ENCODE peak calls at places on chromosomes 13 and 19, in ten cellular contexts. X is amniotic stem cell; J is cardiac fibroblast; V is anterior cingulate cortex; K is astrocyte; O is HFFc6; R is fibroblast of lung; D is small intestine; A is left colon; F is stimulated activated CD8-positive, alpha-beta memory T cell treated with anti-CD3 and anti-CD28 coated beads, Interleukin-4, amount 100 ng/mL, for 24 hours. H is an unnamed sample.

GRCh38 chr13:98965325-98965724 is 12.5 kb downstream of the DOCK9 start:
- DNase-seq in X (no peak), J (no peak), V (no peak), K (no peak), O (no peak), R (no peak), D (no peak), A (no peak), F (no peak), H (no peak)

GRCh38 chr19:17686592-17687042 is 1.5 kb downstream of the UNC13A start:
- DNase-seq in X (no peak), J (peak), V (peak), K (no peak), O (peak), R (no peak), D (no peak), A (no peak), F (no peak), H (no peak)

GRCh38 chr13:39364797-39365468 is 238.1 kb downstream of the LHFPL6 start:
- DNase-seq in X (no peak), J (no peak), V (no peak), K (peak), O (peak), R (no peak), D (no peak), A (no peak), F (no peak), H (peak)

GRCh38 chr13:59449750-59450149 is 714.0 kb downstream of the DIAPH3 start:
- DNase-seq in X (no peak), J (no peak), V (no peak), K (no peak), O (no peak), R (no peak), D (no peak), A (no peak), F (no peak), H (no peak)

GRCh38 chr19:8665468-8666213 is 33.0 kb downstream of the ACTL9 start:
- DNase-seq in X (no peak), J (no peak), V (no peak), K (no peak), O (no peak), R (no peak), D (no peak), A (no peak), F (no peak), H (no peak)

GRCh38 chr13:109654341-109655205 is 131.8 kb downstream of the IRS2 start:
- DNase-seq in X (no peak), J (peak), V (no peak), K (no peak), O (no peak), R (peak), D (no peak), A (no peak), F (no peak), H (no peak)

GRCh38 chr19:42114412-42114811 is 17.8 kb downstream of the POU2F2 start:
- DNase-seq in X (no peak), J (no peak), V (no peak), K (no peak), O (no peak), R (no peak), D (no peak), A (peak), F (no peak), H (peak)

GRCh38 chr13:29515372-29515771 is 80.1 kb downstream of the SLC7A1 start:
- DNase-seq in X (no peak), J (no peak), V (no peak), K (no peak), O (peak), R (no peak), D (no peak), A (no peak), F (no peak), H (no peak)

GRCh38 chr13:28137556-28137955 is 789 bp upstream of the PAN3 start:
- DNase-seq in X (no peak), J (peak), V (no peak), K (no peak), O (no peak), R (peak), D (no peak), A (no peak), F (no peak), H (peak)

GRCh38 chr19:51692065-51692915 is 840 bp upstream of the SPACA6 start:
- DNase-seq in X (no peak), J (no peak), V (no peak), K (no peak), O (no peak), R (no peak), D (no peak), A (no peak), F (no peak), H (no peak)

GRCh38 chr13:108919036-108919907 is 289.9 kb downstream of the MYO16 start:
- DNase-seq in X (no peak), J (no peak), V (no peak), K (peak), O (no peak), R (peak), D (peak), A (no peak), F (no peak), H (no peak)

GRCh38 chr19:4077800-4078683 is 11.3 kb upstream of the ZBTB7A start:
- DNase-seq in X (no peak), J (peak), V (no peak), K (no peak), O (no peak), R (peak), D (peak), A (peak), F (peak), H (peak)

GRCh38 chr13:76229281-76229680 is 593.2 kb downstream of the LMO7 start:
- DNase-seq in X (no peak), J (no peak), V (no peak), K (no peak), O (no peak), R (no peak), D (no peak), A (no peak), F (no peak), H (peak)

GRCh38 chr19:38580080-38580479 is 37.7 kb downstream of the MAP4K1 start:
- DNase-seq in X (no peak), J (no peak), V (no peak), K (no peak), O (no peak), R (no peak), D (no peak), A (no peak), F (no peak), H (no peak)

GRCh38 chr13:26529441-26529840 is 28.0 kb upstream of the WASF3 start:
- DNase-seq in X (peak), J (peak), V (no peak), K (peak), O (peak), R (peak), D (peak), A (no peak), F (peak), H (peak)

GRCh38 chr19:34269968-34270621 is 15.7 kb downstream of the GARRE1 start:
- DNase-seq in X (no peak), J (peak), V (peak), K (peak), O (peak), R (peak), D (peak), A (peak), F (peak), H (peak)

GRCh38 chr13:46152627-46153328 is 29.2 kb downstream of the LCP1 start:
- DNase-seq in X (no peak), J (no peak), V (no peak), K (no peak), O (no peak), R (no peak), D (no peak), A (no peak), F (no peak), H (no peak)

GRCh38 chr13:61162636-61163035 is 253.0 kb downstream of the PCDH20 start:
- DNase-seq in X (no peak), J (no peak), V (no peak), K (peak), O (no peak), R (no peak), D (no peak), A (no peak), F (no peak), H (no peak)

GRCh38 chr13:32905063-32905863 is 111.0 kb upstream of the KL start:
- DNase-seq in X (no peak), J (peak), V (no peak), K (peak), O (no peak), R (no peak), D (no peak), A (no peak), F (no peak), H (peak)

GRCh38 chr19:14102756-14103155 is 12.2 kb upstream of the SAMD1 start:
- DNase-seq in X (no peak), J (no peak), V (no peak), K (no peak), O (no peak), R (no peak), D (no peak), A (no peak), F (no peak), H (no peak)

GRCh38 chr19:33646306-33646705 is 24.6 kb downstream of the CHST8 start:
- DNase-seq in X (no peak), J (no peak), V (no peak), K (no peak), O (no peak), R (no peak), D (no peak), A (no peak), F (no peak), H (no peak)

GRCh38 chr13:38494445-38494844 is 144.8 kb downstream of the UFM1 start:
- DNase-seq in X (no peak), J (no peak), V (no peak), K (no peak), O (no peak), R (no peak), D (no peak), A (no peak), F (no peak), H (no peak)

GRCh38 chr13:25095862-25096453 is at the start of gene PABPC3:
- DNase-seq in X (no peak), J (peak), V (peak), K (no peak), O (no peak), R (peak), D (no peak), A (no peak), F (no peak), H (no peak)

GRCh38 chr13:50412046-50412617 is 396.9 kb downstream of the KCNRG start:
- DNase-seq in X (no peak), J (no peak), V (no peak), K (peak), O (no peak), R (peak), D (no peak), A (no peak), F (no peak), H (no peak)

GRCh38 chr13:57740719-57741118 is 109.2 kb downstream of the PCDH17 start:
- DNase-seq in X (no peak), J (no peak), V (peak), K (peak), O (no peak), R (peak), D (no peak), A (no peak), F (no peak), H (no peak)

GRCh38 chr19:9818175-9818733 is 625 bp downstream of the FBXL12 start:
- DNase-seq in X (no peak), J (no peak), V (no peak), K (no peak), O (no peak), R (no peak), D (peak), A (no peak), F (no peak), H (no peak)

GRCh38 chr19:13190781-13191540 is 40.8 kb downstream of the IER2 start:
- DNase-seq in X (no peak), J (no peak), V (no peak), K (no peak), O (no peak), R (no peak), D (peak), A (peak), F (peak), H (no peak)

GRCh38 chr19:55467236-55468053 is 2.9 kb upstream of the C19orf85 start:
- DNase-seq in X (no peak), J (peak), V (peak), K (no peak), O (peak), R (peak), D (peak), A (no peak), F (peak), H (peak)

GRCh38 chr13:98581971-98582702 is 5.2 kb upstream of the STK24 start:
- DNase-seq in X (peak), J (peak), V (no peak), K (peak), O (peak), R (peak), D (no peak), A (no peak), F (no peak), H (peak)

GRCh38 chr13:108270442-108270841 is 924 bp downstream of the TNFSF13B start:
- DNase-seq in X (no peak), J (no peak), V (no peak), K (no peak), O (no peak), R (no peak), D (peak), A (no peak), F (no peak), H (no peak)

GRCh38 chr13:72180253-72180952 is 313.4 kb upstream of the DACH1 start:
- DNase-seq in X (no peak), J (no peak), V (no peak), K (peak), O (no peak), R (no peak), D (no peak), A (no peak), F (no peak), H (peak)

GRCh38 chr13:112748947-112749346 is 59.1 kb downstream of the ATP11A start:
- DNase-seq in X (no peak), J (peak), V (peak), K (no peak), O (no peak), R (no peak), D (no peak), A (no peak), F (no peak), H (no peak)

GRCh38 chr13:99459101-99459500 is 42.2 kb upstream of the TM9SF2 start:
- DNase-seq in X (no peak), J (no peak), V (no peak), K (no peak), O (no peak), R (no peak), D (no peak), A (no peak), F (no peak), H (no peak)

GRCh38 chr19:14090509-14091085 is at the start of gene SAMD1:
- DNase-seq in X (peak), J (peak), V (peak), K (peak), O (peak), R (peak), D (peak), A (peak), F (peak), H (peak)

GRCh38 chr13:79389031-79389430 is 17.0 kb downstream of the RBM26 start:
- DNase-seq in X (no peak), J (no peak), V (no peak), K (no peak), O (no peak), R (no peak), D (no peak), A (no peak), F (no peak), H (no peak)

GRCh38 chr19:51733742-51734522 is 10.1 kb upstream of the HAS1 start:
- DNase-seq in X (no peak), J (no peak), V (no peak), K (no peak), O (no peak), R (no peak), D (no peak), A (no peak), F (no peak), H (no peak)